ENCODE peak calls at places on chromosomes 1 and 21, in five cellular contexts. R is kidney epithelial cell, T is left ventricle myocardium inferior, O is heart right ventricle, X is heart left ventricle. S is an unnamed sample.

GRCh38 chr21:42431196-42431595 is 27.5 kb downstream of the UBASH3A start:
- DNase-seq in R (no peak), T (no peak), O (no peak), X (no peak), S (no peak)

GRCh38 chr1:177632923-177633322 is 336.9 kb downstream of the SEC16B start:
- DNase-seq in R (no peak), T (no peak), O (no peak), X (no peak), S (no peak)

GRCh38 chr1:64898107-64898861 is 68.1 kb downstream of the JAK1 start:
- DNase-seq in R (peak; percentile 99), T (peak; percentile 79), O (peak; percentile 65), X (peak; percentile 93), S (peak; percentile 59)

GRCh38 chr1:224542783-224543440 is 73.2 kb upstream of the CNIH3 start:
- DNase-seq in R (peak; percentile 98), T (no peak), O (no peak), X (no peak), S (no peak)

GRCh38 chr1:21779613-21780521 is 3.1 kb downstream of the USP48 start:
- DNase-seq in R (no peak), T (no peak), O (no peak), X (no peak), S (peak; percentile 35)

GRCh38 chr1:22547818-22548454 is 15.4 kb upstream of the EPHA8 start:
- DNase-seq in R (no peak), T (no peak), O (no peak), X (no peak), S (no peak)

GRCh38 chr1:8351693-8352470 is 34.0 kb downstream of the SLC45A1 start:
- DNase-seq in R (no peak), T (no peak), O (peak; percentile 36), X (no peak), S (no peak)

GRCh38 chr1:4585216-4585615 is 69.2 kb upstream of the AJAP1 start:
- DNase-seq in R (no peak), T (no peak), O (peak; percentile 42), X (no peak), S (no peak)

GRCh38 chr1:96508226-96508625 is 213.4 kb upstream of the PTBP2 start:
- DNase-seq in R (no peak), T (no peak), O (no peak), X (no peak), S (no peak)

GRCh38 chr1:41051022-41051421 is 29.5 kb upstream of the SLFNL1 start:
- DNase-seq in R (no peak), T (no peak), O (no peak), X (no peak), S (no peak)

GRCh38 chr1:235415008-235415904 is 48.0 kb downstream of the TBCE start:
- DNase-seq in R (no peak), T (peak; percentile 42), O (peak; percentile 37), X (peak; percentile 59), S (peak; percentile 71)

GRCh38 chr21:14736162-14736561 is 190.0 kb upstream of the SAMSN1 start:
- DNase-seq in R (no peak), T (no peak), O (no peak), X (no peak), S (no peak)

GRCh38 chr1:181497870-181498269 is 14.6 kb downstream of the CACNA1E start:
- DNase-seq in R (no peak), T (no peak), O (no peak), X (no peak), S (no peak)

GRCh38 chr1:167438171-167439138 is 79.9 kb downstream of the CD247 start:
- DNase-seq in R (no peak), T (no peak), O (no peak), X (no peak), S (no peak)

GRCh38 chr21:42403611-42404231 is at the start of gene UBASH3A:
- DNase-seq in R (no peak), T (no peak), O (no peak), X (no peak), S (no peak)

GRCh38 chr1:209808059-209808494 is 2.1 kb upstream of the IRF6 start:
- DNase-seq in R (peak; percentile 90), T (peak; percentile 57), O (peak; percentile 59), X (peak; percentile 89), S (no peak)

GRCh38 chr1:59674605-59675004 is 140.1 kb upstream of the HOOK1 start:
- DNase-seq in R (no peak), T (no peak), O (no peak), X (no peak), S (peak; percentile 55)

GRCh38 chr1:104953555-104953954 is 1203.9 kb downstream of the AMY1C start:
- DNase-seq in R (no peak), T (no peak), O (no peak), X (no peak), S (no peak)

GRCh38 chr1:100391675-100392074 is 39.4 kb downstream of the CDC14A start:
- DNase-seq in R (no peak), T (no peak), O (no peak), X (no peak), S (no peak)

GRCh38 chr1:110551278-110551809 is 32.4 kb upstream of the KCNA10 start:
- DNase-seq in R (no peak), T (no peak), O (no peak), X (no peak), S (no peak)

GRCh38 chr1:236534164-236534651 is 10.4 kb downstream of the LGALS8 start:
- DNase-seq in R (peak; percentile 21), T (no peak), O (no peak), X (no peak), S (no peak)

GRCh38 chr1:75134939-75135828 is 996 bp downstream of the LHX8 start:
- DNase-seq in R (no peak), T (no peak), O (no peak), X (no peak), S (no peak)

GRCh38 chr1:44270666-44271628 is 57.7 kb downstream of the DMAP1 start:
- DNase-seq in R (no peak), T (no peak), O (no peak), X (no peak), S (no peak)

GRCh38 chr1:7827134-7827955 is 25.5 kb downstream of the UTS2 start:
- DNase-seq in R (no peak), T (no peak), O (no peak), X (no peak), S (no peak)

GRCh38 chr21:45975017-45975595 is 6.5 kb upstream of the COL6A1 start:
- DNase-seq in R (no peak), T (peak; percentile 77), O (peak; percentile 77), X (peak; percentile 85), S (peak; percentile 51)

GRCh38 chr1:72489801-72490200 is 207.5 kb upstream of the NEGR1 start:
- DNase-seq in R (no peak), T (no peak), O (no peak), X (no peak), S (no peak)

GRCh38 chr21:15514073-15514946 is 215.5 kb upstream of the USP25 start:
- DNase-seq in R (no peak), T (no peak), O (no peak), X (no peak), S (no peak)

GRCh38 chr1:111553199-111553598 is 49.8 kb upstream of the ADORA3 start:
- DNase-seq in R (no peak), T (no peak), O (no peak), X (no peak), S (no peak)

GRCh38 chr1:31054349-31054748 is 11.2 kb downstream of the PUM1 start:
- DNase-seq in R (no peak), T (no peak), O (no peak), X (no peak), S (no peak)

GRCh38 chr1:31055501-31055900 is 10.0 kb downstream of the PUM1 start:
- DNase-seq in R (no peak), T (no peak), O (no peak), X (no peak), S (no peak)

GRCh38 chr1:31055953-31056352 is 9.6 kb downstream of the PUM1 start:
- DNase-seq in R (no peak), T (no peak), O (no peak), X (no peak), S (no peak)

GRCh38 chr1:31054958-31055481 is 10.5 kb downstream of the PUM1 start:
- DNase-seq in R (no peak), T (no peak), O (no peak), X (no peak), S (no peak)

GRCh38 chr1:31058012-31058411 is 7.5 kb downstream of the PUM1 start:
- DNase-seq in R (no peak), T (no peak), O (no peak), X (no peak), S (no peak)
- H3K36me3 ChIP-seq in R (peaks cover 4% of the 10 kb centered on the region), T (peaks cover 36% of the 10 kb centered on the region), O (peaks cover 63% of the 10 kb centered on the region), X (peaks cover 6% of the 10 kb centered on the region), S (peaks cover 9% of the 10 kb centered on the region)

GRCh38 chr1:152348447-152348846 is 11.4 kb downstream of the FLG2 start:
- DNase-seq in R (no peak), T (no peak), O (no peak), X (no peak), S (no peak)
- TF ChIP-seq CTCF in R (peak; percentile 9), T (no peak), O (no peak), X (no peak), S (peak; percentile 5)

GRCh38 chr1:154263465-154264332 is 8.7 kb upstream of the HAX1 start:
- DNase-seq in R (no peak), T (no peak), O (no peak), X (no peak), S (no peak)

GRCh38 chr1:154265586-154265985 is 6.8 kb upstream of the HAX1 start:
- DNase-seq in R (no peak), T (no peak), O (no peak), X (no peak), S (no peak)

GRCh38 chr1:154258784-154259183 is 13.6 kb upstream of the HAX1 start:
- DNase-seq in R (no peak), T (no peak), O (no peak), X (no peak), S (no peak)

GRCh38 chr1:154260127-154260526 is 12.3 kb upstream of the HAX1 start:
- DNase-seq in R (no peak), T (no peak), O (no peak), X (no peak), S (no peak)

GRCh38 chr1:154264454-154264853 is 8.0 kb upstream of the HAX1 start:
- DNase-seq in R (no peak), T (no peak), O (no peak), X (no peak), S (no peak)
- H3K36me3 ChIP-seq in R (peaks cover 5% of the 10 kb centered on the region), T (peaks cover 92% of the 10 kb centered on the region), O (peaks cover 100% of the 10 kb centered on the region), X (peaks cover 23% of the 10 kb centered on the region), S (peaks cover 91% of the 10 kb centered on the region)

DNA sequence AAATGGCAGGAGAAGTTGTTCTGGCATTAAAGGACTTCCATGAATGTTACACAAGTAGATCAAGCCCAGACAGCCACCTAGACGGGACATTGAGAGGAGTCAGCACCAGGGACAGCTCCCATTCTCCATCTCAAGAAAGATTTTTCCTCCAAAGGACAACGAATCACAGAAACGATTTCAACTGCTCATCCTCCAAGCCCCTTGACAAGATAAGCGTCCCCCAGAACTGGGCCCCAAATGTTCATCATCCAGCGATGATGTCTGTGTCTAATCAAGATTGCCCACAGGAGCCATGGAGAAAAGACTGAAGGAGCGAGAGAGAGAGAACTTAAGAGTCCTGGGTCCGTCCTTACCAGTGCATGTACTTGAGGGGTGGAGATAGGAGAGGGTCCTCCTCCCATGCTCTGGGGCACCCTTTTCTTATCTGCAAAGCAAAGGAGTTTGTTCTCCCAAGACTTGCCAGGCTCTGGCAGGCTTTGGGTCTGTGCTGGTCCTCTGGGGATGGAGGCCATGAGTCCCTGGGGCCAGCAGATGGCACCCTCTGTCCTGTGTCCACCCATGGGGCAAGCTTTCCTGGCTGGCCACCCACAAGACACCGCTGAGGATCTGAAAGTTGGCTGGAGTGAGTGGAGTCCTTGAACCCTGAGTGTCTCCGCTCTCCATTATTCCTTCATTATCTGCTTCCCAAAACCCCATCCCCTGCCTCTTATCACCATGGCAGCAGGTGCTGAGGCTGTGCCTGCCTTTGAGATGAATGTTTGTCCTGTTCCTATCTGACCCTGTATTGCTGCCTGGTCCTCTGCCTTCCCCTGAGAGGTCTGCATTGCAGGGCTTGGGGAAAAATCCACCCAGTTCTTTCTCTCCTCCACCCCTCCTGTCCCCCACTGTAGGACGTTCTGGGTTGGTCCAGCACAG is 164.6 kb downstream of the ACTL8 start:
- DNase-seq in R (peak; percentile 5), T (no peak), O (no peak), X (no peak), S (no peak)
- TF ChIP-seq CTCF in R (peak; percentile 11), T (no peak), O (no peak), X (no peak), S (peak; percentile 32)

S was measured in right lobe of liver.